ENCODE peak calls at places on chromosomes 6 and 20, in nine cellular contexts. V is ovary, I is activated B cell treated with CpG ODN at 0.5 μM for 24 hours, J is nephron progenitor cell, Y is osteocyte, A is MCF 10A, K is PC-9, F is psoas muscle, X is cardiac fibroblast. U is an unnamed sample.

GRCh38 chr6:125888989-125889656 is 67.4 kb upstream of the HINT3 start:
- DNase-seq in V (no peak), I (no peak), J (no peak), Y (no peak), A (peak; percentile 77), K (peak; percentile 66), F (no peak), X (peak; percentile 62), U (no peak)

GRCh38 chr6:20692023-20692422 is 157.8 kb downstream of the CDKAL1 start:
- DNase-seq in V (no peak), I (no peak), J (no peak), Y (no peak), A (no peak), K (no peak), F (no peak), X (no peak), U (no peak)

GRCh38 chr6:26594730-26595632 is 1.8 kb upstream of the ABT1 start:
- DNase-seq in V (peak; percentile 57), I (no peak), J (peak; percentile 48), Y (no peak), A (peak; percentile 52), K (peak; percentile 60), F (no peak), X (peak; percentile 68), U (peak; percentile 79)

GRCh38 chr20:63682384-63683139 is 13.9 kb upstream of the TNFRSF6B start:
- DNase-seq in V (peak; percentile 51), I (no peak), J (no peak), Y (no peak), A (peak; percentile 99), K (peak; percentile 99), F (peak; percentile 80), X (peak; percentile 98), U (peak; percentile 96)

GRCh38 chr6:52514514-52514913 is 62.3 kb downstream of the TRAM2 start:
- DNase-seq in V (no peak), I (no peak), J (no peak), Y (no peak), A (peak; percentile 92), K (peak; percentile 56), F (peak; percentile 67), X (peak; percentile 90), U (peak; percentile 84)

GRCh38 chr6:155272353-155273222 is 8.8 kb downstream of the CLDN20 start:
- DNase-seq in V (no peak), I (no peak), J (no peak), Y (no peak), A (no peak), K (no peak), F (no peak), X (peak; percentile 51), U (no peak)

GRCh38 chr20:19993937-19994667 is 23.1 kb upstream of the NAA20 start:
- DNase-seq in V (no peak), I (no peak), J (no peak), Y (no peak), A (peak; percentile 88), K (peak; percentile 82), F (no peak), X (peak; percentile 46), U (peak; percentile 79)

GRCh38 chr6:140731741-140732140 is 1357.3 kb upstream of the CITED2 start:
- DNase-seq in V (no peak), I (no peak), J (no peak), Y (no peak), A (no peak), K (no peak), F (no peak), X (peak; percentile 12), U (no peak)

GRCh38 chr20:59217794-59218193 is 54.2 kb downstream of the ZNF831 start:
- DNase-seq in V (no peak), I (no peak), J (no peak), Y (peak; percentile 32), A (no peak), K (no peak), F (no peak), X (no peak), U (no peak)

GRCh38 chr6:74755748-74756147 is 450.1 kb downstream of the COL12A1 start:
- DNase-seq in V (no peak), I (no peak), J (no peak), Y (no peak), A (no peak), K (no peak), F (no peak), X (peak; percentile 16), U (no peak)

GRCh38 chr20:33789109-33789857 is 21.9 kb upstream of the CHMP4B start:
- DNase-seq in V (peak; percentile 22), I (no peak), J (no peak), Y (no peak), A (peak; percentile 100), K (peak; percentile 100), F (peak; percentile 32), X (peak; percentile 95), U (peak; percentile 83)

GRCh38 chr20:51306081-51306480 is 236.4 kb downstream of the NFATC2 start:
- DNase-seq in V (no peak), I (no peak), J (no peak), Y (no peak), A (no peak), K (no peak), F (no peak), X (no peak), U (no peak)

GRCh38 chr6:137102851-137103492 is 58.2 kb upstream of the IL20RA start:
- DNase-seq in V (no peak), I (no peak), J (no peak), Y (no peak), A (no peak), K (no peak), F (no peak), X (no peak), U (no peak)

GRCh38 chr6:43291708-43292107 is 6.4 kb upstream of the SLC22A7 start:
- DNase-seq in V (no peak), I (no peak), J (no peak), Y (no peak), A (no peak), K (no peak), F (no peak), X (no peak), U (no peak)

GRCh38 chr20:62145688-62146018 is 2.1 kb downstream of the SS18L1 start:
- DNase-seq in V (no peak), I (no peak), J (no peak), Y (no peak), A (no peak), K (no peak), F (no peak), X (no peak), U (no peak)

GRCh38 chr20:62142252-62143117 is 709 bp downstream of the PSMA7 start:
- DNase-seq in V (peak; percentile 55), I (no peak), J (peak; percentile 54), Y (no peak), A (no peak), K (no peak), F (peak; percentile 44), X (no peak), U (no peak)

GRCh38 chr20:62146019-62146755 is 2.6 kb downstream of the SS18L1 start:
- DNase-seq in V (no peak), I (no peak), J (no peak), Y (no peak), A (no peak), K (no peak), F (no peak), X (no peak), U (no peak)

GRCh38 chr20:62143118-62143975 is at the start of the genes PSMA7 and SS18L1:
- DNase-seq in V (peak; percentile 88), I (peak; percentile 88), J (peak; percentile 86), Y (peak; percentile 95), A (peak; percentile 84), K (peak; percentile 65), F (peak; percentile 91), X (peak; percentile 92), U (no peak)

DNA sequence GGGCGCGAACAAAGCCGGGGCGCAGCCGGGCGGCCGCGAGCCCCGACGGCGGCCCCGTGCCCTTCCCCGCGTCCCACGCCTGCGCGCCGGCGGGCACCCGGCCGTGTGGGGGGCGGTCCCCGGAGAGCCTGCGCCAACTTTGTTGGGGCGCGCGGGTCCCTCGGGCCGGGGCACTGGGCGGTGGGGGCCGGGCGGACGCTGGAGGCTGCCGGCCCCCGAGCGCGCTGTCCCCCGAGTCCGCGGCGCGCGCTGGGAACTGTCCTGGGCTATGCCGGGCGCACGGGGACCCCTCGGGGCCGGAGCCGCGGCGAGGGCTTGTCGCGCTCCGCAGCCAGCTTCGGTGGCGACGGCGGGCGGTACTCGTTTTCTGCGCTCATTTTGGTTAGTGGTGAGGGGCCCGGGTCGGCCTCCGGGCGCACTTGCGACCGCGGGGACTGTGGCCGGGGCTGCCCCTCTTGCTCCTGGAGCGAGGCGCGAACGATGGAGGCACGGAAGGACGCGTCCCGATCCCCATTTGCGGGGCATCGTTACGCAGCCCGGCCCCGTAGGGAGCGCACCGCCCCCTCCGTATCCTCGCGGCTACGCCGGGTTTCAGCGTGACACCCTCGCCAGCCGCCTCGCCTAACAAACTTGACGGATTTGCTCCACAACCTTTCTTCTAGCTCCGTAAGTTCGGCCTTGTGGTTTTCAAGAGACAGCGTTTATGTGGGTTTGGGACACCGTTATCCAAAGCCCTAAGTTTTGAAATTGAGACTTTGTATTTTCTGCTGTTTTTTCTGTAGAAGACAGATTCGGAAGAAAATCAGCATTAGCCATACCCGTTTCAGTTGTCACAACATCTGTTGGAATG is 632 bp downstream of the SS18L1 start:
- DNase-seq in V (peak; percentile 65), I (peak; percentile 48), J (peak; percentile 54), Y (no peak), A (peak; percentile 65), K (peak; percentile 53), F (peak; percentile 67), X (peak; percentile 73), U (no peak)
- TF ChIP-seq CTCF in V (no peak), I (no peak), J (no peak), Y (no peak), A (no peak), K (no peak), F (no peak), X (no peak), U (no peak)

GRCh38 chr6:170149681-170150589 is 140.9 kb downstream of the DLL1 start:
- DNase-seq in V (no peak), I (no peak), J (no peak), Y (no peak), A (no peak), K (no peak), F (no peak), X (no peak), U (no peak)
- TF ChIP-seq CTCF in V (no peak), I (no peak), J (no peak), Y (no peak), A (no peak), K (no peak), F (no peak), X (no peak), U (no peak)

DNA sequence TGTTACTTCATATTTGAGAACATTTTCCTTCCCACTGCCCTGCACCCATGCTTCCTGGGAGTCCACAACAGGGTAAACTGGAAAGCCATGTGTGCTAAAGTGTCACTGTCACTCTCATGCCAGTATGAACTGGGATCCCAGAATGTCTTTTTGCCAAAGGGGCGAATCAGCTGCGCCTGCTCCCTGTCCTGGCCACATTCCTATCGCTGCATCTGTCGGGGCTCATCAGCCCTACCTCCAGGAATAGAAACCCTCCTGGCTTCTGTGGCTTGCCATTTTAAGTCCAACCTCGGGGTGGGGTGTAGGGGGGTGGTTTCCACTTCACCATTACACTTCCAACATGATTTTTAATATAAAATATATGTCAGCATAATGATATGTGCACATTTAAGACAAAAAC is 933 bp downstream of the KLHL31 start:
- DNase-seq in V (no peak), I (no peak), J (no peak), Y (no peak), A (no peak), K (no peak), F (peak; percentile 60), X (no peak), U (no peak)
- TF ChIP-seq CTCF in V (no peak), I (no peak), J (no peak), Y (no peak), A (no peak), K (no peak), F (peak; percentile 9), X (no peak), U (no peak)

GRCh38 chr6:54234539-54234938 is 73.7 kb upstream of the TINAG start:
- DNase-seq in V (no peak), I (no peak), J (no peak), Y (no peak), A (no peak), K (no peak), F (no peak), X (no peak), U (no peak)
- TF ChIP-seq CTCF in V (no peak), I (no peak), J (no peak), Y (no peak), A (no peak), K (no peak), F (no peak), X (no peak), U (no peak)

U was measured in HFF-Myc.